ENCODE peak calls at places on chromosomes 5 and 9, in four cellular contexts. N is mucosa of descending colon, X is NCI-H1105, F is astrocyte of the cerebellum. T is an unnamed sample.

GRCh38 chr5:96940586-96940985 is 4.7 kb downstream of the LNPEP start:
- DNase-seq in F (no peak), N (no peak), X (no peak), T (no peak)

GRCh38 chr9:114721491-114722362 is 39.7 kb upstream of the TEX48 start:
- DNase-seq in N (no peak), F (no peak), X (no peak), T (peak; percentile 66)

GRCh38 chr5:1272201-1272600 is 22.7 kb downstream of the TERT start:
- DNase-seq in F (no peak), N (no peak), X (no peak), T (no peak)

GRCh38 chr9:133690111-133690561 is 48.0 kb downstream of the SARDH start:
- DNase-seq in F (no peak), X (no peak), N (no peak), T (no peak)

GRCh38 chr5:79924936-79925893 is 65.8 kb downstream of the MTX3 start:
- DNase-seq in X (no peak), N (no peak), F (no peak), T (no peak)

GRCh38 chr9:136372561-136373299 is 739 bp downstream of the CARD9 start:
- DNase-seq in F (peak; percentile 8), X (no peak), N (peak; percentile 80), T (no peak)

GRCh38 chr9:129731477-129732085 is 21.3 kb downstream of the PTGES start:
- DNase-seq in F (no peak), N (no peak), X (no peak), T (no peak)

GRCh38 chr5:122101636-122102285 is 23.7 kb upstream of the LOX start:
- DNase-seq in X (peak; percentile 14), N (no peak), F (peak; percentile 55), T (peak; percentile 61)

GRCh38 chr9:126985870-126986498 is 71.4 kb downstream of the RALGPS1 start:
- DNase-seq in X (peak; percentile 10), F (peak; percentile 78), N (peak; percentile 87), T (peak; percentile 85)

GRCh38 chr5:139287890-139288635 is 5.5 kb upstream of the MATR3 start:
- DNase-seq in F (no peak), N (no peak), X (no peak), T (no peak)

GRCh38 chr5:73170522-73170921 is 2.5 kb upstream of the TMEM174 start:
- DNase-seq in N (no peak), F (no peak), X (no peak), T (no peak)

GRCh38 chr5:1666221-1666620 is 133.4 kb downstream of the MRPL36 start:
- DNase-seq in N (no peak), F (no peak), X (no peak), T (no peak)

GRCh38 chr9:96160866-96161265 is 141.1 kb downstream of the HSD17B3 start:
- DNase-seq in N (no peak), X (no peak), F (no peak), T (no peak)

GRCh38 chr9:15104826-15105420 is 194.7 kb upstream of the FREM1 start:
- DNase-seq in F (peak; percentile 4), N (no peak), X (peak; percentile 28), T (peak; percentile 33)

GRCh38 chr9:134889386-134890214 is 9.0 kb downstream of the FCN2 start:
- DNase-seq in N (no peak), F (no peak), X (no peak), T (no peak)

GRCh38 chr9:129415031-129415953 is 205.6 kb downstream of the C9orf50 start:
- DNase-seq in F (no peak), N (peak; percentile 66), X (no peak), T (no peak)

GRCh38 chr5:56094579-56095361 is 100.0 kb upstream of the IL6ST start:
- DNase-seq in F (no peak), X (no peak), N (no peak), T (no peak)

GRCh38 chr5:169142264-169142970 is 158.5 kb downstream of the SLIT3 start:
- DNase-seq in F (no peak), N (no peak), X (no peak), T (no peak)

GRCh38 chr5:158899201-158899600 is 200.5 kb downstream of the EBF1 start:
- DNase-seq in F (no peak), N (no peak), X (no peak), T (no peak)

GRCh38 chr5:55498466-55498865 is 36.3 kb downstream of the PLPP1 start:
- DNase-seq in N (no peak), F (no peak), X (no peak), T (no peak)

GRCh38 chr9:108565651-108566378 is 290.0 kb downstream of the ACTL7B start:
- DNase-seq in F (peak; percentile 89), X (peak; percentile 80), N (no peak), T (peak; percentile 80)

GRCh38 chr5:170634236-170634990 is 130.6 kb downstream of the KCNIP1 start:
- DNase-seq in F (no peak), N (no peak), X (no peak), T (no peak)

GRCh38 chr9:95249986-95250385 is 67.5 kb downstream of the FANCC start:
- DNase-seq in F (no peak), X (peak; percentile 57), N (no peak), T (peak; percentile 83)

GRCh38 chr9:87285183-87285582 is 212.5 kb upstream of the DAPK1 start:
- DNase-seq in X (peak; percentile 62), F (no peak), N (no peak), T (no peak)

GRCh38 chr5:140916325-140916724 is 9.8 kb upstream of the PCDHAC1 start:
- DNase-seq in X (no peak), N (no peak), F (no peak), T (no peak)

GRCh38 chr5:93800988-93801811 is 59.8 kb upstream of the POU5F2 start:
- DNase-seq in F (peak; percentile 54), N (no peak), X (peak; percentile 28), T (peak; percentile 65)

GRCh38 chr9:108099854-108100253 is 610.3 kb upstream of the KLF4 start:
- DNase-seq in N (no peak), X (no peak), F (no peak), T (no peak)

GRCh38 chr5:116576043-116576713 is 1.6 kb upstream of the SEMA6A start:
- DNase-seq in N (peak; percentile 78), F (peak; percentile 37), X (no peak), T (peak; percentile 43)

GRCh38 chr9:31412081-31412480 is 972.4 kb upstream of the ACO1 start:
- DNase-seq in N (no peak), X (no peak), F (no peak), T (no peak)

GRCh38 chr5:167565555-167565954 is 725.9 kb upstream of the WWC1 start:
- DNase-seq in N (no peak), X (no peak), F (peak; percentile 18), T (no peak)

GRCh38 chr5:131986161-131986912 is 25.1 kb downstream of the ACSL6 start:
- DNase-seq in F (no peak), N (no peak), X (no peak), T (no peak)

GRCh38 chr5:119315516-119315949 is 40.3 kb upstream of the TNFAIP8 start:
- DNase-seq in X (peak; percentile 9), N (no peak), F (no peak), T (peak; percentile 38)

GRCh38 chr9:21155501-21155900 is 11.0 kb downstream of the IFNA21 start:
- DNase-seq in N (no peak), X (no peak), F (no peak), T (no peak)

GRCh38 chr5:180347651-180348050 is 5.5 kb downstream of the GFPT2 start:
- DNase-seq in N (no peak), X (no peak), F (no peak), T (no peak)

GRCh38 chr5:160353379-160353778 is 17.0 kb downstream of the C1QTNF2 start:
- DNase-seq in N (no peak), X (no peak), F (no peak), T (no peak)

GRCh38 chr9:89788457-89788856 is 183.6 kb downstream of the GADD45G start:
- DNase-seq in X (no peak), F (no peak), N (no peak), T (no peak)

GRCh38 chr5:71910741-71911140 is 191.7 kb downstream of the CARTPT start:
- DNase-seq in X (no peak), N (no peak), F (no peak), T (no peak)

GRCh38 chr5:127001621-127002296 is 28.6 kb downstream of the MARCHF3 start:
- DNase-seq in X (no peak), N (no peak), F (peak; percentile 54), T (no peak)

GRCh38 chr9:75148551-75148950 is 60.2 kb downstream of the OSTF1 start:
- DNase-seq in F (peak; percentile 92), N (no peak), X (no peak), T (no peak)

GRCh38 chr5:116524505-116524904 is 50.1 kb downstream of the SEMA6A start:
- DNase-seq in X (no peak), F (no peak), N (no peak), T (no peak)

T was measured in COR-L47.